ENCODE peak calls at places on chromosomes 4 and X, in four cellular contexts. One of them, this sample, is unnamed.

GRCh38 chr4:2330119-2331042 is 68.5 kb upstream of the MXD4 start:
- DNase-seq in GM04503: peak
- DNase-seq in gastrocnemius medialis: no peak
- DNase-seq in NCI-H2081 treated with DMSO at 0.1 percent for 48 hours: no peak
- DNase-seq in this sample: peak

GRCh38 chr4:52201705-52202104 is 150.6 kb downstream of the SPATA18 start:
- DNase-seq in GM04503: no peak
- DNase-seq in gastrocnemius medialis: no peak
- DNase-seq in NCI-H2081 treated with DMSO at 0.1 percent for 48 hours: no peak
- DNase-seq in this sample: no peak

GRCh38 chr4:6331018-6331417 is 61.4 kb downstream of the WFS1 start:
- DNase-seq in GM04503: no peak
- DNase-seq in gastrocnemius medialis: no peak
- DNase-seq in NCI-H2081 treated with DMSO at 0.1 percent for 48 hours: no peak
- DNase-seq in this sample: no peak

GRCh38 chrX:40471965-40472648 is 108.7 kb upstream of the ATP6AP2 start:
- DNase-seq in GM04503: peak
- DNase-seq in gastrocnemius medialis: peak
- DNase-seq in NCI-H2081 treated with DMSO at 0.1 percent for 48 hours: no peak
- DNase-seq in this sample: peak

GRCh38 chrX:154458954-154459829 is 1.1 kb downstream of the PLXNA3 start:
- DNase-seq in GM04503: no peak
- DNase-seq in gastrocnemius medialis: peak
- DNase-seq in NCI-H2081 treated with DMSO at 0.1 percent for 48 hours: no peak
- DNase-seq in this sample: no peak

GRCh38 chr4:6768539-6768905 is 14.0 kb upstream of the KIAA0232 start:
- DNase-seq in GM04503: no peak
- DNase-seq in gastrocnemius medialis: peak
- DNase-seq in NCI-H2081 treated with DMSO at 0.1 percent for 48 hours: no peak
- DNase-seq in this sample: no peak

GRCh38 chr4:2402053-2402452 is 16.4 kb downstream of the ZFYVE28 start:
- DNase-seq in GM04503: no peak
- DNase-seq in gastrocnemius medialis: peak
- DNase-seq in NCI-H2081 treated with DMSO at 0.1 percent for 48 hours: no peak
- DNase-seq in this sample: no peak

GRCh38 chr4:161376275-161376674 is 787.5 kb downstream of the FSTL5 start:
- DNase-seq in GM04503: no peak
- DNase-seq in gastrocnemius medialis: no peak
- DNase-seq in NCI-H2081 treated with DMSO at 0.1 percent for 48 hours: no peak
- DNase-seq in this sample: no peak

GRCh38 chr4:65825121-65825520 is 154.8 kb upstream of the EPHA5 start:
- DNase-seq in GM04503: no peak
- DNase-seq in gastrocnemius medialis: no peak
- DNase-seq in NCI-H2081 treated with DMSO at 0.1 percent for 48 hours: no peak
- DNase-seq in this sample: no peak

GRCh38 chr4:7147661-7148310 is 44.6 kb upstream of the SORCS2 start:
- DNase-seq in GM04503: no peak
- DNase-seq in gastrocnemius medialis: no peak
- DNase-seq in NCI-H2081 treated with DMSO at 0.1 percent for 48 hours: no peak
- DNase-seq in this sample: no peak

GRCh38 chr4:76943129-76943620 is 6.4 kb upstream of the SEPTIN11 start:
- DNase-seq in GM04503: no peak
- DNase-seq in gastrocnemius medialis: no peak
- DNase-seq in NCI-H2081 treated with DMSO at 0.1 percent for 48 hours: no peak
- DNase-seq in this sample: peak

GRCh38 chr4:185781555-185782215 is 30.3 kb downstream of the SORBS2 start:
- DNase-seq in GM04503: no peak
- DNase-seq in gastrocnemius medialis: no peak
- DNase-seq in NCI-H2081 treated with DMSO at 0.1 percent for 48 hours: no peak
- DNase-seq in this sample: no peak

GRCh38 chrX:112066813-112067212 is 15.8 kb downstream of the TRPC5 start:
- DNase-seq in GM04503: no peak
- DNase-seq in gastrocnemius medialis: no peak
- DNase-seq in NCI-H2081 treated with DMSO at 0.1 percent for 48 hours: no peak
- DNase-seq in this sample: no peak

GRCh38 chrX:1807301-1807731 is 192.5 kb downstream of the ASMT start:
- DNase-seq in GM04503: peak
- DNase-seq in gastrocnemius medialis: no peak
- DNase-seq in NCI-H2081 treated with DMSO at 0.1 percent for 48 hours: no peak
- DNase-seq in this sample: no peak

GRCh38 chr4:98890698-98891097 is 38.2 kb downstream of the EIF4E start:
- DNase-seq in GM04503: no peak
- DNase-seq in gastrocnemius medialis: no peak
- DNase-seq in NCI-H2081 treated with DMSO at 0.1 percent for 48 hours: no peak
- DNase-seq in this sample: no peak

GRCh38 chr4:126057371-126057770 is 742.6 kb downstream of the FAT4 start:
- DNase-seq in GM04503: no peak
- DNase-seq in gastrocnemius medialis: no peak
- DNase-seq in NCI-H2081 treated with DMSO at 0.1 percent for 48 hours: no peak
- DNase-seq in this sample: no peak

GRCh38 chrX:107549504-107549903 is 78.8 kb upstream of the PRPS1 start:
- DNase-seq in GM04503: no peak
- DNase-seq in gastrocnemius medialis: no peak
- DNase-seq in NCI-H2081 treated with DMSO at 0.1 percent for 48 hours: no peak
- DNase-seq in this sample: no peak

GRCh38 chr4:6573986-6574746 is 823 bp upstream of the MAN2B2 start:
- DNase-seq in GM04503: no peak
- DNase-seq in gastrocnemius medialis: no peak
- DNase-seq in NCI-H2081 treated with DMSO at 0.1 percent for 48 hours: no peak
- DNase-seq in this sample: no peak

GRCh38 chr4:14513471-14513870 is 488.8 kb upstream of the CPEB2 start:
- DNase-seq in GM04503: no peak
- DNase-seq in gastrocnemius medialis: no peak
- DNase-seq in NCI-H2081 treated with DMSO at 0.1 percent for 48 hours: no peak
- DNase-seq in this sample: no peak